ENCODE peak calls at places on chromosomes 12 and 14, in nine cellular contexts. W, B, G, Y, Z, D, V, A and J are unnamed samples.

GRCh38 chr12:9951026-9951652 is 19.0 kb upstream of the CLEC2A start:
- DNase-seq in W (no peak), B (no peak), G (no peak), Y (no peak), Z (no peak), D (no peak), V (peak), A (no peak), J (no peak)

GRCh38 chr12:52914722-52915121 is 9.8 kb upstream of the KRT8 start:
- DNase-seq in W (no peak), B (no peak), G (no peak), Y (no peak), Z (no peak), D (no peak), V (no peak), A (no peak), J (no peak)

GRCh38 chr14:51458563-51458955 is 193.2 kb upstream of the FRMD6 start:
- DNase-seq in W (no peak), B (no peak), G (no peak), Y (no peak), Z (no peak), D (no peak), V (peak), A (no peak), J (no peak)

GRCh38 chr12:25084816-25085215 is 110.1 kb downstream of the DNAI7 start:
- DNase-seq in W (no peak), B (no peak), G (no peak), Y (no peak), Z (no peak), D (no peak), V (no peak), A (peak), J (no peak)

GRCh38 chr12:5623411-5623810 is 191.5 kb downstream of the NTF3 start:
- DNase-seq in W (no peak), B (no peak), G (no peak), Y (no peak), Z (no peak), D (no peak), V (no peak), A (no peak), J (no peak)

GRCh38 chr12:124399622-124400021 is 104.7 kb downstream of the RFLNA start:
- DNase-seq in W (no peak), B (no peak), G (no peak), Y (no peak), Z (no peak), D (no peak), V (no peak), A (peak), J (no peak)

GRCh38 chr12:45214071-45214470 is 1.8 kb upstream of the ANO6 start:
- DNase-seq in W (no peak), B (no peak), G (no peak), Y (no peak), Z (no peak), D (no peak), V (no peak), A (no peak), J (no peak)

GRCh38 chr12:63995512-63995911 is 151.0 kb downstream of the SRGAP1 start:
- DNase-seq in W (no peak), B (no peak), G (no peak), Y (no peak), Z (no peak), D (no peak), V (peak), A (no peak), J (no peak)

GRCh38 chr12:58888131-58888783 is 32.0 kb downstream of the LRIG3 start:
- DNase-seq in W (peak), B (peak), G (peak), Y (peak), Z (peak), D (no peak), V (peak), A (peak), J (no peak)

GRCh38 chr12:95218164-95218851 is 701 bp downstream of the VEZT start:
- DNase-seq in W (peak), B (no peak), G (no peak), Y (no peak), Z (peak), D (no peak), V (peak), A (no peak), J (no peak)